ENCODE peak calls at places on chromosomes 1 and 21, in ten cellular contexts. M is IMR-90, V is mesendoderm, J is fibroblast of lung, F is neuronal stem cell, Q is PC-3, R is astrocyte, T is endothelial cell of umbilical vein, S is GM23248, U is mammary epithelial cell. L is an unnamed sample.

GRCh38 chr1:40796939-40797667 is 13.5 kb downstream of the KCNQ4 start:
- DNase-seq in F (no peak), J (no peak), T (no peak), R (no peak), M (no peak), S (peak), V (no peak), U (no peak), Q (no peak), L (no peak)

GRCh38 chr1:173503391-173503790 is 26.3 kb downstream of the PRDX6 start:
- DNase-seq in R (no peak), Q (no peak), S (peak), V (no peak), F (no peak), T (no peak), M (peak), J (peak), U (no peak), L (no peak)

GRCh38 chr1:14308460-14308859 is 290.0 kb upstream of the KAZN start:
- DNase-seq in F (no peak), J (no peak), R (no peak), M (no peak), S (no peak), V (no peak), U (no peak), Q (no peak), T (no peak), L (no peak)

GRCh38 chr1:21492171-21492625 is 17.0 kb upstream of the ALPL start:
- DNase-seq in V (no peak), F (no peak), U (no peak), Q (no peak), R (no peak), T (no peak), J (no peak), M (no peak), S (no peak), L (no peak)

GRCh38 chr1:22039594-22040347 is 12.7 kb upstream of the CDC42 start:
- DNase-seq in J (peak), S (peak), U (peak), F (no peak), R (peak), T (peak), Q (peak), M (peak), V (peak), L (peak)

GRCh38 chr1:12072741-12073140 is 9.6 kb downstream of the TNFRSF8 start:
- DNase-seq in S (no peak), J (no peak), R (no peak), F (no peak), Q (no peak), V (no peak), U (no peak), T (no peak), M (no peak), L (no peak)

GRCh38 chr1:18119289-18119688 is 11.7 kb downstream of the IGSF21 start:
- DNase-seq in Q (no peak), J (no peak), S (no peak), M (no peak), T (no peak), R (no peak), U (no peak), F (no peak), V (no peak), L (no peak)

GRCh38 chr1:113396585-113396984 is 6.3 kb downstream of the MAGI3 start:
- DNase-seq in V (peak), T (peak), J (peak), F (no peak), Q (peak), U (peak), R (peak), M (peak), S (peak), L (no peak)

GRCh38 chr1:157580179-157580827 is 17.6 kb downstream of the FCRL4 start:
- DNase-seq in V (peak), S (peak), J (peak), F (peak), R (peak), Q (peak), U (peak), M (peak), T (peak), L (peak)

GRCh38 chr1:86154581-86155060 is 2.0 kb downstream of the COL24A1 start:
- DNase-seq in U (peak), M (peak), T (no peak), J (no peak), V (peak), S (peak), Q (no peak), R (peak), F (peak), L (peak)

GRCh38 chr1:26126321-26127084 is 14.9 kb downstream of the PDIK1L start:
- DNase-seq in S (no peak), T (no peak), U (peak), J (no peak), V (peak), M (peak), F (no peak), Q (peak), R (peak), L (no peak)

GRCh38 chr1:27971674-27972073 is 11.9 kb downstream of the XKR8 start:
- DNase-seq in F (no peak), T (no peak), R (no peak), M (no peak), Q (no peak), V (no peak), U (no peak), J (peak), S (peak), L (no peak)

GRCh38 chr1:27951396-27951795 is 8.4 kb upstream of the XKR8 start:
- DNase-seq in F (no peak), V (no peak), S (no peak), Q (no peak), U (no peak), T (no peak), J (no peak), M (no peak), R (no peak), L (no peak)

GRCh38 chr1:189654906-189655305 is 822.8 kb downstream of the BRINP3 start:
- DNase-seq in S (no peak), T (no peak), V (no peak), M (peak), Q (peak), J (peak), R (peak), U (peak), F (no peak), L (no peak)

GRCh38 chr1:9280015-9280860 is 12.5 kb upstream of the SPSB1 start:
- DNase-seq in Q (peak), U (peak), V (peak), S (peak), T (peak), R (peak), M (peak), F (no peak), J (peak), L (peak)

GRCh38 chr21:16342932-16343331 is 613.1 kb downstream of the USP25 start:
- DNase-seq in U (no peak), T (no peak), J (no peak), M (no peak), F (no peak), S (no peak), Q (no peak), V (peak), R (no peak), L (no peak)

GRCh38 chr1:227759345-227760300 is 24.4 kb downstream of the SNAP47 start:
- DNase-seq in T (peak), J (peak), Q (peak), F (no peak), V (no peak), S (peak), U (peak), M (peak), R (peak), L (no peak)

GRCh38 chr1:62394646-62395045 is 42.2 kb upstream of the USP1 start:
- DNase-seq in F (no peak), U (no peak), J (no peak), S (no peak), T (no peak), R (no peak), V (no peak), Q (no peak), M (no peak), L (no peak)

GRCh38 chr1:234533034-234533571 is 54.1 kb upstream of the TARBP1 start:
- DNase-seq in U (peak), M (peak), F (no peak), V (no peak), Q (peak), S (peak), T (peak), R (peak), J (peak), L (no peak)

GRCh38 chr1:155176544-155177071 is 3.0 kb downstream of the TRIM46 start:
- DNase-seq in Q (peak), M (peak), T (peak), F (peak), R (no peak), S (peak), V (peak), U (peak), J (peak), L (peak)

GRCh38 chr1:37472281-37472680 is 2.1 kb upstream of the ZC3H12A start:
- DNase-seq in V (no peak), J (no peak), R (no peak), M (no peak), T (no peak), S (no peak), Q (no peak), U (no peak), F (no peak), L (no peak)

GRCh38 chr1:227192163-227192562 is 126.1 kb downstream of the CDC42BPA start:
- DNase-seq in M (peak), Q (peak), J (peak), T (peak), F (no peak), V (peak), S (peak), U (peak), R (peak), L (peak)

GRCh38 chr1:163085041-163085903 is 16.1 kb downstream of the RGS4 start:
- DNase-seq in U (no peak), R (peak), V (no peak), S (peak), T (peak), J (peak), M (peak), F (no peak), Q (peak), L (no peak)

GRCh38 chr21:44989943-44990780 is 50.3 kb downstream of the SLX9 start:
- DNase-seq in S (no peak), T (no peak), R (no peak), U (no peak), J (no peak), M (no peak), V (no peak), Q (no peak), F (no peak), L (no peak)

GRCh38 chr1:178241057-178241456 is 147.2 kb downstream of the RASAL2 start:
- DNase-seq in S (peak), R (peak), T (peak), M (peak), Q (peak), U (peak), F (no peak), V (no peak), J (peak), L (no peak)

GRCh38 chr1:51956528-51957509 is 33.7 kb downstream of the RAB3B start:
- DNase-seq in M (peak), Q (no peak), F (no peak), U (peak), T (peak), R (peak), S (peak), V (peak), J (peak), L (peak)

GRCh38 chr1:72357411-72357810 is 75.1 kb upstream of the NEGR1 start:
- DNase-seq in M (peak), V (no peak), R (peak), J (peak), U (peak), Q (peak), S (peak), F (no peak), T (no peak), L (no peak)

GRCh38 chr1:169676001-169676400 is 35.4 kb downstream of the SELL start:
- DNase-seq in R (peak), U (peak), J (peak), Q (peak), T (peak), M (peak), F (no peak), V (no peak), S (peak), L (no peak)

GRCh38 chr1:61403863-61404615 is 320.9 kb downstream of the TM2D1 start:
- DNase-seq in U (no peak), F (no peak), S (no peak), V (no peak), Q (no peak), T (peak), J (peak), R (peak), M (no peak), L (no peak)

GRCh38 chr1:45116340-45116739 is 90.1 kb downstream of the ZSWIM5 start:
- DNase-seq in T (no peak), V (no peak), F (no peak), J (no peak), U (no peak), R (no peak), S (no peak), M (no peak), Q (no peak), L (no peak)

GRCh38 chr1:36913016-36913415 is 121.3 kb downstream of the GRIK3 start:
- DNase-seq in S (no peak), V (no peak), R (no peak), J (no peak), M (no peak), Q (no peak), U (no peak), F (no peak), T (no peak), L (peak)

DNA sequence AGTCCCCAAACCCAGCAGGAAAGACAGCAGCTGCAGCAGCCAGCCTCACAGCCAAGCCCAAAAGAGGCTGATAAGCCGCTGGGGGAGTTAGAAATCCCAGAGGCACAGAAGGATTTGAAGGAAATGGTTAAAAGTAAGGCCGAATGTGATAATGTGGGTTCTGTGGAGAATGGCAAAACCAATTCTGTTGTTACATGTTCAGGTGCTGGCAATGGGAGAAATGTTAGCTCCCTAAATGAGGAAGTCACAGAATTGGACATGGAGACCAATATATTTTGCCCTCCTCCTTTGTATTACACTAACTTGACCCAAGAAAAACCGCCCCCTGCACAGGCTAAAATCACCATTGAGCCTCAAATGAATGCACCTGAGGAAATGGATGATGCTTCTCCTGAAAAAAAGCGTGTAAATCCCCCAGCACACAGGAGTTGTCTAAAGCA is 875 bp downstream of the MAP10 start:
- DNase-seq in V (no peak), Q (no peak), M (no peak), F (no peak), S (peak), J (no peak), T (no peak), U (no peak), R (no peak), L (no peak)
- H3K9ac ChIP-seq in V (peak), Q (no peak), M (peak), F (peak), S (peak), J (no peak), T (peak), U (no peak), R (peak), L (peak)

GRCh38 chr1:116877369-116877768 is 32.3 kb upstream of the PTGFRN start:
- DNase-seq in T (peak), U (no peak), V (no peak), M (no peak), R (no peak), J (no peak), S (no peak), F (no peak), Q (no peak), L (no peak)

GRCh38 chr1:116873680-116874271 is 35.9 kb upstream of the PTGFRN start:
- DNase-seq in R (no peak), T (no peak), U (peak), Q (no peak), S (peak), V (no peak), J (no peak), F (no peak), M (no peak), L (no peak)

GRCh38 chr1:116874622-116875277 is 35.0 kb upstream of the PTGFRN start:
- DNase-seq in U (no peak), F (no peak), S (peak), V (no peak), R (peak), T (no peak), M (no peak), Q (no peak), J (no peak), L (no peak)

GRCh38 chr1:116878804-116879477 is 30.8 kb upstream of the PTGFRN start:
- DNase-seq in U (peak), F (peak), Q (peak), S (peak), V (peak), J (peak), R (peak), T (peak), M (peak), L (peak)

DNA sequence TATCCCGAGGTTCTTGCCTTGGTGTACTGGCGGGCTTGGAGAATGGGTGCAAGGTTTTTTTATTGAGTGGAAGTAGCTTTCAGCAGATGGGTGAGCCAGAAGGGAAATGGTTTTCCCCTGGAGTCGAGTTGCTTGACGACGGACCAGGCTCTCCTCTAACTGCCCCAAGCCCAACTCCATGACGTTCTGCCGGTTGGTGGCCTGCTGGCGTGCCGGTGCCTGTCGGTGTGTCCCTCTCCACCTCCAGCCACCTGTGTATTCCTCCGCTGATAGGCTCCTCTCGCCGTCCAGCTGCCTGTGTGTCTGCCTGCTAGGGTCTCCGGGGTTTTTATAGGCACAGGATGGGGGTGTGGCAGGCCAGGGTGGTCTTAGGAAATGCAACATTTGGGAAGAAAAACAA is 34.3 kb upstream of the PTGFRN start:
- DNase-seq in J (no peak), R (no peak), T (no peak), S (no peak), U (no peak), V (no peak), M (no peak), F (no peak), Q (no peak), L (peak)
- H3K9ac ChIP-seq in J (no peak), R (no peak), T (no peak), S (no peak), U (no peak), V (no peak), M (no peak), F (no peak), Q (no peak), L (no peak)

GRCh38 chr21:14617836-14618235 is 71.7 kb upstream of the SAMSN1 start:
- DNase-seq in V (no peak), U (no peak), F (no peak), S (no peak), R (no peak), T (no peak), J (no peak), M (no peak), Q (no peak), L (no peak)

GRCh38 chr21:14614287-14614686 is 68.2 kb upstream of the SAMSN1 start:
- DNase-seq in T (no peak), M (no peak), Q (no peak), F (no peak), S (no peak), U (no peak), R (no peak), V (no peak), J (no peak), L (no peak)

GRCh38 chr21:14613496-14613895 is 67.4 kb upstream of the SAMSN1 start:
- DNase-seq in Q (no peak), F (no peak), U (no peak), T (no peak), R (no peak), J (no peak), S (no peak), V (no peak), M (no peak), L (no peak)

GRCh38 chr21:14617040-14617393 is 70.9 kb upstream of the SAMSN1 start:
- DNase-seq in V (peak), T (no peak), M (no peak), F (no peak), R (no peak), U (no peak), Q (no peak), S (no peak), J (no peak), L (peak)

DNA sequence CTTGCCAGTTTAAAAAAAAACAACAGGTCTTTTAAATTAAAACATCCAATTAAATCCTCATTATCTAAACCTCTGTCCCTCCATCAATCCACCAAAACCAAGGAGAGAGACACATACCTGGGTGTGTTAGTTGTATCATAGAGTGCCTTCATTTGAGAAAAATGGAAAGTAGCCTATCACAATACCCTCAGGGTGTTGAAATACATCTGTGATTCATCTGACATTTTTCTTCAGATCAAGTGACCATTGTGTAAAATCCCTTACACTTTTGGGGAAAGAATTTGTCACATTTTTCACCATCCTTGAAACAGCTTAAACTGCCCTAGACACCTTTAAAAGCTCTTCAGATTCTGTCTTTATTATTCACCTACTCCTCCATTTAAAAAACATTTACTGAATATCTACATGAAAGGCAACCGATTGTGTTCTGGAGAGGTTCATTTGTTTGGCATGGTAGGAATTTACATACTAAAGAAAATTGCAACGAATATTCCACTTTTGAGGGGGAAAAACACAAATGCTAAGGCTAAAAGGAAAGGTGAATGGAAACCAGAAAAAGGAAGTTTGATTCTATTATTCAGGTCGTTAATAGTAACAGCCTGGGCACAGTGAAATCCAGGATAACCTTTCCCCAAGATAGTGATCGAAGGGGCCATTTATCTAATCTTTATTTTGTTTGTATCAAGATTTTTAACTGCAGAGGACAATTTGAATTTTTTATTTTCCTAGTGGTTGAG is 70.4 kb upstream of the SAMSN1 start:
- DNase-seq in S (no peak), R (no peak), Q (peak), U (peak), T (no peak), V (peak), J (no peak), F (no peak), M (no peak), L (no peak)
- H3K9ac ChIP-seq in S (no peak), R (no peak), Q (no peak), U (no peak), T (no peak), V (no peak), J (no peak), F (no peak), M (no peak), L (peak)

DNA sequence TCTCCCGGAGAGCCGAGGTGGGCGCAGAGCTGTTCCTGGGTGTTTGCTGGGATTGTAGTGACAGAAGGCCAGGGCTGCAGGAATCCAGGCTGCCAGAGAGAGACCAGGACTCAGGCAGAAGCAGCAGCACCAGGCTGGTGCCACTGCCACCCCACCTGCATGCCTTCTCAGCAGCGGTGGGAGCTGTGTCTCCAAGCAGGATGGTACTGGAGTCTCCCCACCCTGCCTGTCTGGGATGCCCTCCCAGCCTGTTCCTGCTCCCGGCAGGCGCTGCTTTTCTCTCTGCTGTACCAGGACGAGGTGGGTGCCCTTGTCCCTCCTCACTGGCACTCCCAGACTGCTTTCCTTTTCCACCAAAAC is 4.5 kb upstream of the HES4 start:
- DNase-seq in S (no peak), U (no peak), T (no peak), Q (no peak), J (no peak), M (no peak), V (no peak), F (no peak), R (no peak), L (no peak)
- H3K9ac ChIP-seq in S (no peak), U (no peak), T (no peak), Q (no peak), J (no peak), M (no peak), V (no peak), F (peak), R (peak), L (no peak)

DNA sequence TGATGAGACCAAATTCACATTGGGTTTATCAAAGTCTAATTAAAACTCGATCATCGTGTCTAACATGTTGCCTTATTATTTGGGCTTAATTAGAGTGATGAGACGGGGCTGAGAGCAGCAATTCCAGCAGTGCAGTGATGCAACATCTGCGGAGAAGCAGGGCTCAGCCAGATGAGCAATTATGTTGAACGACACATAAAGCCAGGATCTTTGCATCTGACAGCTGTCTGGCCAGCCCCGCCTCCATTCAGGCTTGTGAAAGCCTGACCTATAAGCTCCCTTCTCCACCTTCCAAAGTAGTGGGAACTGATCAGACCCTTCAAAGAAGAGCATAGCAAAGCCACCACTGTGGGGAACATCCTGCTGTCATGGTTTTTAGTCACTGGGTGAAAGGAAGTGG is 109.8 kb downstream of the C1orf94 start:
- DNase-seq in V (no peak), T (no peak), M (no peak), R (no peak), J (no peak), S (no peak), Q (no peak), F (no peak), U (no peak), L (no peak)
- H3K9ac ChIP-seq in V (no peak), T (no peak), M (no peak), R (no peak), J (no peak), S (no peak), Q (no peak), F (no peak), U (no peak), L (no peak)

L was measured in H9.